ENCODE peak calls at places on chromosome 3, in four cellular contexts. T is AG04450, U is epithelial cell of esophagus, S is GM10248. E is an unnamed sample.

GRCh38 chr3:194296448-194296831 is 54.7 kb downstream of the CPN2 start:
- DNase-seq in U (peak; percentile 89), S (no peak), T (no peak), E (no peak)

GRCh38 chr3:179148446-179149238 is 485 bp downstream of the PIK3CA start:
- DNase-seq in T (no peak), S (peak; percentile 33), U (peak; percentile 69), E (peak; percentile 51)

GRCh38 chr3:53800041-53800440 is 46.2 kb downstream of the CHDH start:
- DNase-seq in U (peak; percentile 56), T (no peak), S (no peak), E (no peak)

GRCh38 chr3:155416500-155417118 is 123.1 kb upstream of the STRIT1 start:
- DNase-seq in U (peak; percentile 90), T (no peak), S (no peak), E (no peak)

GRCh38 chr3:87173776-87174175 is 53.3 kb upstream of the CHMP2B start:
- DNase-seq in S (no peak), U (no peak), T (no peak), E (no peak)

GRCh38 chr3:141402476-141403171 is 34.3 kb downstream of the ZBTB38 start:
- DNase-seq in T (no peak), S (peak; percentile 43), U (peak; percentile 54), E (peak; percentile 58)

GRCh38 chr3:153927107-153927506 is 194.1 kb upstream of the ARHGEF26 start:
- DNase-seq in S (peak; percentile 11), T (peak; percentile 16), U (peak; percentile 38), E (no peak)

GRCh38 chr3:173371848-173372487 is 25.6 kb upstream of the NLGN1 start:
- DNase-seq in S (no peak), U (peak; percentile 43), T (no peak), E (no peak)

GRCh38 chr3:45832691-45833090 is 9.2 kb downstream of the LZTFL1 start:
- DNase-seq in T (no peak), S (no peak), U (peak; percentile 71), E (no peak)

GRCh38 chr3:5456199-5456598 is 268.7 kb downstream of the EDEM1 start:
- DNase-seq in T (no peak), U (no peak), S (no peak), E (no peak)

GRCh38 chr3:73729969-73730440 is 105.3 kb upstream of the PDZRN3 start:
- DNase-seq in T (no peak), S (no peak), U (no peak), E (no peak)

GRCh38 chr3:190180268-190180667 is 59.6 kb upstream of the P3H2 start:
- DNase-seq in U (peak; percentile 83), T (no peak), S (no peak), E (no peak)

GRCh38 chr3:57108684-57109083 is 48.2 kb downstream of the SPATA12 start:
- DNase-seq in U (no peak), T (no peak), S (no peak), E (no peak)

GRCh38 chr3:57109437-57110199 is 49.2 kb downstream of the SPATA12 start:
- DNase-seq in U (peak; percentile 26), S (no peak), T (no peak), E (no peak)

GRCh38 chr3:57110797-57111196 is 50.3 kb downstream of the SPATA12 start:
- DNase-seq in T (no peak), S (no peak), U (no peak), E (no peak)

GRCh38 chr3:57110214-57110613 is 49.8 kb downstream of the SPATA12 start:
- DNase-seq in S (no peak), T (no peak), U (no peak), E (no peak)

DNA sequence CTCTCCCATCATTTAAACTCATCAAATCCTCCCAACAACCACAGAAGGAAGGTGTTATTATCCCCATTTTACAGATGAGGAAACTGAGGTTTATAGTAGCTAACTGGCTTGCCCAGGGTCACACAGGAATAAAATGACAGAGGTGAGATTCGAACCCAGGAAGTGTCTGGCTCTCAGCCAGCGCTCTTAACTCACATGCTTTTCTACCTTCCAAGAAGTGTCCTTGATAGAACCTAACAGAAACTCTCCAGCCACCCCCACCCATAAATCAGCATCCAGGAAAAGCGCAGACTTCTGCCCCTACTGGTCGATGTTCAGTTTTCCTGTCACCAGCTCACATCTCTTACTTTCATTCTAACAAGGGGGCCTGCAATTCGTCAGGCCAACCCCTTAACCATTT is 51.7 kb downstream of the SPATA12 start:
- DNase-seq in T (no peak), S (peak; percentile 29), U (no peak), E (peak; percentile 36)
- TF ChIP-seq CTCF in T (peak; percentile 15), S (peak; percentile 7), U (peak; percentile 3), E (peak; percentile 10)

GRCh38 chr3:165852710-165853109 is 15.5 kb upstream of the BCHE start:
- DNase-seq in S (no peak), T (no peak), U (no peak), E (no peak)

GRCh38 chr3:165855581-165855980 is 18.4 kb upstream of the BCHE start:
- DNase-seq in T (no peak), S (no peak), U (peak; percentile 97), E (no peak)

GRCh38 chr3:165852150-165852549 is 14.9 kb upstream of the BCHE start:
- DNase-seq in S (no peak), T (no peak), U (no peak), E (no peak)

DNA sequence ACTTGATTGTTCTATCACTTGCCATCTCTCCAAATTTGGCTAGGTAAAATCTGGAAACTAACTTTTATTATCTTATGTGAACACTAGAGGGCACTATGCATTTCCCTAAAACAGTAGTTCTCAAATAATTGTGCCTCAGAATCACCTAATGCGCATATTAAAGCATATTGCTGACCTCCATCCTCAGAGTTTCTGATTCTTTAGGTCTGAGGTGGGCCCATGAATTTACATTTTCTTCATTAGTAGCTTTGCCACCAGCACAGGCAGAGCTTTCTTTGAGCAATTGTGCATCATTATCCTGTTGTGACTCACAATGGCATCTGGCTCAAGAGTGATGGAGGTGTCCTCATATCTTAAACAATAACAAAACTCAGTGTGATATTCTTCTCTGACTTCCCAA is 17.5 kb upstream of the BCHE start:
- DNase-seq in S (peak; percentile 14), T (no peak), U (peak; percentile 67), E (peak; percentile 25)
- TF ChIP-seq CTCF in S (peak; percentile 53), T (peak; percentile 60), U (peak; percentile 53), E (peak; percentile 31)

GRCh38 chr3:198028718-198029117 is 68.7 kb downstream of the LMLN start:
- DNase-seq in S (no peak), U (peak; percentile 9), T (peak; percentile 34), E (no peak)
- TF ChIP-seq CTCF in S (no peak), U (no peak), T (no peak), E (no peak)

GRCh38 chr3:44339181-44339741 is 695 bp downstream of the TCAIM start:
- DNase-seq in T (no peak), U (no peak), S (no peak), E (no peak)

GRCh38 chr3:44338010-44338827 is at the start of gene TCAIM:
- DNase-seq in S (peak; percentile 99), T (peak; percentile 93), U (peak; percentile 99), E (peak; percentile 98)

GRCh38 chr3:44339990-44340389 is 1.4 kb downstream of the TCAIM start:
- DNase-seq in S (no peak), U (no peak), T (no peak), E (no peak)

GRCh38 chr3:44338828-44339127 is 212 bp downstream of the TCAIM start:
- DNase-seq in U (no peak), T (no peak), S (no peak), E (no peak)

GRCh38 chr3:44337253-44337652 is 1.3 kb upstream of the TCAIM start:
- DNase-seq in S (no peak), T (no peak), U (no peak), E (no peak)
- TF ChIP-seq CTCF in S (no peak), T (peak; percentile 16), U (peak; percentile 7), E (peak; percentile 6)

DNA sequence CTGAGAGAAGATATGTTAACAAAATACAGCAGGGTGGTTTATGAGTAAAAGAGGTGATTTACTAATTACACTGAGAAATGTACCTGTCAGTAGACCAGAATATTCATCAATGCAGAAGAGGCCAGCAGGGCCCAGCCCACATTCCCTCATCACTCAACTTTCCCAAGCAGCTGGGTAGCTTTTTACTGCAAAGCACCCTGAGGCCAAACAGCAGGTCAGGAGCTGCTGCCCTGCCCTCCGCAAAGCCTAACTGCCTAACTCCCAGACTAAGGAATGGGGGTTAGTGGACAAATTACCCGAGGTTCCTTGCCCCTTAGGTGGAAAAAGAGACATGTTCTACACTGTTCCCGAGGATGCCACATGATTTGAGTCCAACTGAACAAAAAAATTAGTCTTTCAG is 108.2 kb downstream of the TBL1XR1 start:
- DNase-seq in U (peak; percentile 37), S (no peak), T (no peak), E (no peak)
- TF ChIP-seq CTCF in U (no peak), S (no peak), T (no peak), E (no peak)

GRCh38 chr3:169510378-169510777 is 153.1 kb downstream of the MECOM start:
- DNase-seq in U (no peak), T (no peak), S (no peak), E (no peak)

GRCh38 chr3:169509780-169510179 is 153.7 kb downstream of the MECOM start:
- DNase-seq in T (no peak), U (no peak), S (no peak), E (no peak)

GRCh38 chr3:169509359-169509758 is 154.2 kb downstream of the MECOM start:
- DNase-seq in S (no peak), U (no peak), T (no peak), E (no peak)

GRCh38 chr3:169505577-169506155 is 157.8 kb downstream of the MECOM start:
- DNase-seq in T (no peak), S (no peak), U (no peak), E (no peak)

GRCh38 chr3:169508426-169508825 is 155.1 kb downstream of the MECOM start:
- DNase-seq in T (no peak), S (no peak), U (no peak), E (no peak)
- TF ChIP-seq CTCF in T (no peak), S (no peak), U (peak; percentile 16), E (no peak)

E was measured in GM13976.